ENCODE peak calls at places on chromosomes 1 and 21, in seven cellular contexts. O is GDM1; Z is activated CD4-positive, alpha-beta T cell treated with anti-CD3 and anti-CD28 coated beads, Interleukin-2, amount 10 ng/mL, durations not matched to agents 24 days and 14 days; U is foreskin fibroblast; M is aorta; W is EH; G is NCI-H774. A is an unnamed sample.

GRCh38 chr1:185292237-185292636 is 24.8 kb downstream of the IVNS1ABP start:
- DNase-seq in O (no peak), W (no peak), U (no peak), M (peak), G (no peak), Z (no peak), A (no peak)

GRCh38 chr1:180672105-180672504 is 40.3 kb downstream of the XPR1 start:
- DNase-seq in W (peak), G (no peak), M (no peak), Z (no peak), O (no peak), U (peak), A (no peak)

GRCh38 chr21:41750051-41750450 is 16.8 kb downstream of the RIPK4 start:
- DNase-seq in M (peak), Z (no peak), W (peak), O (no peak), G (no peak), U (no peak), A (no peak)

GRCh38 chr1:4216231-4216630 is 316.2 kb upstream of the C1orf174 start:
- DNase-seq in U (no peak), M (no peak), Z (no peak), W (no peak), G (no peak), O (no peak), A (no peak)

GRCh38 chr1:183227963-183228649 is 42.0 kb downstream of the LAMC2 start:
- DNase-seq in O (no peak), M (no peak), U (no peak), W (peak), Z (peak), G (no peak), A (peak)

GRCh38 chr21:29416268-29416667 is 117.5 kb downstream of the BACH1 start:
- DNase-seq in G (no peak), Z (no peak), O (no peak), U (no peak), W (peak), M (no peak), A (no peak)

GRCh38 chr1:94859157-94859556 is 39.0 kb downstream of the SLC44A3 start:
- DNase-seq in M (no peak), G (no peak), O (no peak), Z (no peak), W (no peak), U (no peak), A (no peak)

GRCh38 chr1:116066868-116067563 is 44.2 kb upstream of the MAB21L3 start:
- DNase-seq in U (peak), M (no peak), G (no peak), Z (no peak), O (no peak), W (peak), A (no peak)

GRCh38 chr1:199898654-199899053 is 128.9 kb upstream of the NR5A2 start:
- DNase-seq in U (no peak), W (no peak), M (no peak), G (no peak), Z (no peak), O (no peak), A (no peak)

GRCh38 chr1:233614173-233614742 is 352 bp downstream of the KCNK1 start:
- DNase-seq in G (peak), W (peak), U (peak), O (no peak), M (peak), Z (peak), A (no peak)

GRCh38 chr1:220887202-220887867 is 8.1 kb downstream of the HLX start:
- DNase-seq in M (no peak), Z (no peak), O (no peak), U (no peak), G (no peak), W (no peak), A (no peak)

GRCh38 chr1:93448983-93449805 is 1.3 kb downstream of the FNBP1L start:
- DNase-seq in G (peak), W (peak), O (no peak), M (no peak), Z (no peak), U (peak), A (peak)

GRCh38 chr1:153919879-153920852 is 2.6 kb downstream of the GATAD2B start:
- DNase-seq in W (peak), G (no peak), U (peak), O (peak), Z (peak), M (no peak), A (no peak)

GRCh38 chr1:7424352-7424890 is 346.7 kb upstream of the VAMP3 start:
- DNase-seq in W (no peak), M (peak), G (no peak), O (no peak), Z (no peak), U (no peak), A (no peak)

GRCh38 chr1:82162526-82163420 is 362.0 kb downstream of the ADGRL2 start:
- DNase-seq in M (no peak), Z (no peak), U (no peak), O (no peak), G (no peak), W (no peak), A (no peak)

GRCh38 chr1:189619682-189620332 is 857.9 kb downstream of the BRINP3 start:
- DNase-seq in Z (no peak), W (no peak), O (no peak), G (no peak), M (no peak), U (peak), A (no peak)

GRCh38 chr21:44419679-44420078 is 35.6 kb upstream of the LRRC3 start:
- DNase-seq in Z (no peak), O (no peak), U (no peak), M (no peak), W (no peak), G (no peak), A (no peak)

GRCh38 chr1:156198831-156199349 is 5.0 kb downstream of the SLC25A44 start:
- DNase-seq in M (no peak), O (no peak), G (no peak), U (no peak), Z (peak), W (no peak), A (no peak)

GRCh38 chr1:3504151-3504822 is 49.8 kb downstream of the ARHGEF16 start:
- DNase-seq in G (no peak), U (peak), M (peak), W (peak), Z (no peak), O (no peak), A (no peak)

GRCh38 chr1:87513971-87514660 is 185.4 kb downstream of the LMO4 start:
- DNase-seq in W (no peak), O (no peak), U (no peak), M (no peak), G (no peak), Z (no peak), A (no peak)

GRCh38 chr1:2145946-2146835 is 48.4 kb downstream of the FAAP20 start:
- DNase-seq in U (no peak), M (no peak), W (no peak), Z (peak), O (no peak), G (no peak), A (no peak)

GRCh38 chr1:78650114-78650513 is 483 bp downstream of the IFI44 start:
- DNase-seq in W (peak), M (no peak), Z (peak), O (no peak), G (no peak), U (no peak), A (no peak)

GRCh38 chr21:28971171-28971570 is 21.5 kb downstream of the LTN1 start:
- DNase-seq in Z (no peak), U (no peak), M (no peak), W (peak), O (no peak), G (no peak), A (no peak)

GRCh38 chr1:15952317-15953258 is 23.3 kb downstream of the ZBTB17 start:
- DNase-seq in U (peak), Z (peak), W (peak), O (peak), G (no peak), M (no peak), A (no peak)

GRCh38 chr1:16017461-16018303 is at the start of gene HSPB7:
- DNase-seq in G (no peak), Z (no peak), O (no peak), M (peak), U (peak), W (peak), A (no peak)